ENCODE peak calls at places on chromosomes 6 and 20, in four cellular contexts. One of them, this sample, is unnamed. For H3K4me1, the result is how much of the 10 kb centered on the place peaks cover.

GRCh38 chr20:47230811-47231256 is 125.7 kb downstream of the ZMYND8 start:
- DNase-seq in H1: no peak
- DNase-seq in SK-N-SH: no peak
- DNase-seq in endothelial cell of umbilical vein: no peak
- DNase-seq in this sample: no peak

GRCh38 chr6:167047554-167047953 is 48.4 kb downstream of the CEP43 start:
- DNase-seq in H1: no peak
- DNase-seq in endothelial cell of umbilical vein: no peak
- DNase-seq in SK-N-SH: no peak
- DNase-seq in this sample: peak

GRCh38 chr6:15870354-15871043 is 207.7 kb upstream of the DTNBP1 start:
- DNase-seq in SK-N-SH: peak
- DNase-seq in H1: no peak
- DNase-seq in endothelial cell of umbilical vein: peak
- DNase-seq in this sample: no peak

GRCh38 chr20:2631228-2631627 is 21.2 kb upstream of the NOP56 start:
- DNase-seq in endothelial cell of umbilical vein: no peak
- DNase-seq in H1: no peak
- DNase-seq in SK-N-SH: no peak
- DNase-seq in this sample: no peak

GRCh38 chr6:13383280-13384163 is 55.2 kb upstream of the TBC1D7 start:
- DNase-seq in H1: no peak
- DNase-seq in endothelial cell of umbilical vein: no peak
- DNase-seq in SK-N-SH: no peak
- DNase-seq in this sample: no peak

GRCh38 chr6:98041072-98041471 is 758.1 kb upstream of the MMS22L start:
- DNase-seq in H1: no peak
- DNase-seq in SK-N-SH: no peak
- DNase-seq in endothelial cell of umbilical vein: no peak
- DNase-seq in this sample: no peak

GRCh38 chr6:111993342-111993741 is 60.6 kb upstream of the CCN6 start:
- DNase-seq in SK-N-SH: no peak
- DNase-seq in endothelial cell of umbilical vein: no peak
- DNase-seq in H1: no peak
- DNase-seq in this sample: no peak

GRCh38 chr6:113829702-113830058 is 27.5 kb upstream of the MARCKS start:
- DNase-seq in H1: no peak
- DNase-seq in endothelial cell of umbilical vein: no peak
- DNase-seq in SK-N-SH: no peak
- DNase-seq in this sample: peak

GRCh38 chr20:49957487-49957938 is 21.3 kb downstream of the RNF114 start:
- DNase-seq in endothelial cell of umbilical vein: no peak
- DNase-seq in H1: no peak
- DNase-seq in SK-N-SH: no peak
- DNase-seq in this sample: no peak

GRCh38 chr20:50862546-50862945 is 67.7 kb downstream of the BCAS4 start:
- DNase-seq in endothelial cell of umbilical vein: no peak
- DNase-seq in SK-N-SH: no peak
- DNase-seq in H1: no peak
- DNase-seq in this sample: no peak

GRCh38 chr6:46983007-46983411 is 59.1 kb downstream of the ADGRF1 start:
- DNase-seq in SK-N-SH: no peak
- DNase-seq in endothelial cell of umbilical vein: peak
- DNase-seq in H1: no peak
- DNase-seq in this sample: no peak

GRCh38 chr6:43847741-43848630 is 78.0 kb downstream of the VEGFA start:
- DNase-seq in endothelial cell of umbilical vein: no peak
- DNase-seq in H1: no peak
- DNase-seq in SK-N-SH: no peak
- DNase-seq in this sample: no peak

GRCh38 chr20:51634257-51634656 is 91.7 kb upstream of the NFATC2 start:
- DNase-seq in endothelial cell of umbilical vein: no peak
- DNase-seq in H1: no peak
- DNase-seq in SK-N-SH: no peak
- DNase-seq in this sample: no peak

GRCh38 chr6:31692353-31692752 is 10.8 kb downstream of the ABHD16A start:
- DNase-seq in H1: no peak
- DNase-seq in endothelial cell of umbilical vein: no peak
- DNase-seq in SK-N-SH: no peak
- DNase-seq in this sample: no peak

GRCh38 chr6:25623874-25624273 is 28.1 kb upstream of the SCGN start:
- DNase-seq in H1: no peak
- DNase-seq in endothelial cell of umbilical vein: no peak
- DNase-seq in SK-N-SH: peak
- DNase-seq in this sample: no peak

GRCh38 chr20:884983-885952 is 30.9 kb downstream of the ANGPT4 start:
- DNase-seq in endothelial cell of umbilical vein: peak
- DNase-seq in H1: peak
- DNase-seq in SK-N-SH: no peak
- DNase-seq in this sample: no peak

GRCh38 chr6:53109612-53110011 is 39.0 kb downstream of the GCM1 start:
- DNase-seq in endothelial cell of umbilical vein: no peak
- DNase-seq in SK-N-SH: no peak
- DNase-seq in H1: no peak
- DNase-seq in this sample: no peak

GRCh38 chr6:169646906-169647567 is 54.8 kb downstream of the WDR27 start:
- DNase-seq in endothelial cell of umbilical vein: no peak
- DNase-seq in SK-N-SH: no peak
- DNase-seq in H1: no peak
- DNase-seq in this sample: no peak

GRCh38 chr20:10667077-10667401 is 6.8 kb downstream of the JAG1 start:
- DNase-seq in H1: no peak
- DNase-seq in SK-N-SH: no peak
- DNase-seq in endothelial cell of umbilical vein: peak
- DNase-seq in this sample: no peak

GRCh38 chr6:116118608-116119007 is 7.3 kb downstream of the COL10A1 start:
- DNase-seq in SK-N-SH: no peak
- DNase-seq in endothelial cell of umbilical vein: no peak
- DNase-seq in H1: no peak
- DNase-seq in this sample: no peak

GRCh38 chr6:152463183-152463582 is 174.0 kb downstream of the SYNE1 start:
- DNase-seq in H1: no peak
- DNase-seq in SK-N-SH: no peak
- DNase-seq in endothelial cell of umbilical vein: no peak
- DNase-seq in this sample: no peak

GRCh38 chr6:105282801-105283585 is 103.2 kb upstream of the POPDC3 start:
- DNase-seq in SK-N-SH: peak
- DNase-seq in endothelial cell of umbilical vein: no peak
- DNase-seq in H1: no peak
- DNase-seq in this sample: no peak

GRCh38 chr6:143805832-143806281 is 37.3 kb upstream of the LTV1 start:
- DNase-seq in H1: no peak
- DNase-seq in endothelial cell of umbilical vein: no peak
- DNase-seq in SK-N-SH: no peak
- DNase-seq in this sample: no peak

GRCh38 chr6:50724381-50725124 is 11.2 kb downstream of the TFAP2D start:
- DNase-seq in SK-N-SH: peak
- DNase-seq in H1: no peak
- DNase-seq in endothelial cell of umbilical vein: no peak
- DNase-seq in this sample: no peak

GRCh38 chr6:112269165-112269564 is 14.8 kb upstream of the LAMA4 start:
- DNase-seq in endothelial cell of umbilical vein: peak
- DNase-seq in SK-N-SH: no peak
- DNase-seq in H1: no peak
- DNase-seq in this sample: no peak

GRCh38 chr6:37011656-37012378 is 6.4 kb downstream of the FGD2 start:
- DNase-seq in endothelial cell of umbilical vein: no peak
- DNase-seq in H1: no peak
- DNase-seq in SK-N-SH: no peak
- DNase-seq in this sample: no peak
- TF ChIP-seq POLR2AphosphoS5 in endothelial cell of umbilical vein: no peak
- TF ChIP-seq POLR2AphosphoS5 in H1: no peak
- TF ChIP-seq POLR2AphosphoS5 in SK-N-SH: no peak
- TF ChIP-seq POLR2AphosphoS5 in this sample: no peak

GRCh38 chr6:33425668-33426577 is 6.1 kb downstream of the SYNGAP1 start:
- DNase-seq in endothelial cell of umbilical vein: peak
- DNase-seq in H1: no peak
- DNase-seq in SK-N-SH: peak
- DNase-seq in this sample: peak
- H3K4me1 ChIP-seq in endothelial cell of umbilical vein: under half
- H3K4me1 ChIP-seq in H1: under half
- H3K4me1 ChIP-seq in SK-N-SH: under half
- H3K4me1 ChIP-seq in this sample: under half

GRCh38 chr6:34656378-34657036 is 40.1 kb downstream of the ILRUN start:
- DNase-seq in H1: no peak
- DNase-seq in SK-N-SH: peak
- DNase-seq in endothelial cell of umbilical vein: peak
- DNase-seq in this sample: peak

GRCh38 chr6:34650823-34651222 is 45.7 kb downstream of the ILRUN start:
- DNase-seq in endothelial cell of umbilical vein: no peak
- DNase-seq in H1: no peak
- DNase-seq in SK-N-SH: no peak
- DNase-seq in this sample: no peak

GRCh38 chr6:34648808-34649207 is 47.8 kb downstream of the ILRUN start:
- DNase-seq in H1: no peak
- DNase-seq in endothelial cell of umbilical vein: no peak
- DNase-seq in SK-N-SH: no peak
- DNase-seq in this sample: no peak

GRCh38 chr6:34654061-34654460 is 42.5 kb downstream of the ILRUN start:
- DNase-seq in endothelial cell of umbilical vein: no peak
- DNase-seq in SK-N-SH: no peak
- DNase-seq in H1: no peak
- DNase-seq in this sample: no peak

DNA sequence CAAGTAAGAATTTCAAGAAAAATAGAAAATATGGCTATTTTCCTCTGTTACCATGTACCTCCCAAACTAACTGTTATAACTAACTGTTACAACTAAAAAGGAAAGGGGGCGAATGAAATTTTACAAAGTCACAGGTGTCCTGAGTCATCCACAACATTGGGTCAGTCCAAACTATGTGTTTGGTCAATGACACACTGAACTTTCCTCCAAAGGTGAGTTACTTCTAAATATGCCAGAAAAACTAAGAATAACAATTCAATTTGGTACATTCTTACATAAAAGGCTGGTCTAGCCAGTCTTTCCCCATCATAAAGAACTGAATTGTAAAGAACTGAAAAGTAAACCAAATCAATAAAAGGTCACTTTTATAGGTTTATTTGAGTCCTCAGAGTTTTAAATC is 44.3 kb downstream of the ILRUN start:
- DNase-seq in H1: no peak
- DNase-seq in SK-N-SH: no peak
- DNase-seq in endothelial cell of umbilical vein: no peak
- DNase-seq in this sample: no peak
- TF ChIP-seq POLR2AphosphoS5 in H1: no peak
- TF ChIP-seq POLR2AphosphoS5 in SK-N-SH: no peak
- TF ChIP-seq POLR2AphosphoS5 in endothelial cell of umbilical vein: no peak
- TF ChIP-seq POLR2AphosphoS5 in this sample: no peak

GRCh38 chr6:136508701-136509387 is 41.4 kb downstream of the MAP7 start:
- DNase-seq in SK-N-SH: no peak
- DNase-seq in H1: no peak
- DNase-seq in endothelial cell of umbilical vein: no peak
- DNase-seq in this sample: no peak
- H3K4me1 ChIP-seq in SK-N-SH: under half
- H3K4me1 ChIP-seq in H1: under half
- H3K4me1 ChIP-seq in endothelial cell of umbilical vein: under half
- H3K4me1 ChIP-seq in this sample: under half

GRCh38 chr20:63490416-63490815 is 8.5 kb downstream of the EEF1A2 start:
- DNase-seq in H1: no peak
- DNase-seq in endothelial cell of umbilical vein: no peak
- DNase-seq in SK-N-SH: peak
- DNase-seq in this sample: no peak

GRCh38 chr20:63487116-63487764 is 11.6 kb downstream of the EEF1A2 start:
- DNase-seq in SK-N-SH: no peak
- DNase-seq in endothelial cell of umbilical vein: no peak
- DNase-seq in H1: no peak
- DNase-seq in this sample: no peak

GRCh38 chr20:63487781-63488241 is 11.1 kb downstream of the EEF1A2 start:
- DNase-seq in SK-N-SH: no peak
- DNase-seq in endothelial cell of umbilical vein: no peak
- DNase-seq in H1: no peak
- DNase-seq in this sample: no peak

GRCh38 chr20:63486300-63486855 is 12.5 kb downstream of the EEF1A2 start:
- DNase-seq in endothelial cell of umbilical vein: no peak
- DNase-seq in SK-N-SH: no peak
- DNase-seq in H1: no peak
- DNase-seq in this sample: no peak

DNA sequence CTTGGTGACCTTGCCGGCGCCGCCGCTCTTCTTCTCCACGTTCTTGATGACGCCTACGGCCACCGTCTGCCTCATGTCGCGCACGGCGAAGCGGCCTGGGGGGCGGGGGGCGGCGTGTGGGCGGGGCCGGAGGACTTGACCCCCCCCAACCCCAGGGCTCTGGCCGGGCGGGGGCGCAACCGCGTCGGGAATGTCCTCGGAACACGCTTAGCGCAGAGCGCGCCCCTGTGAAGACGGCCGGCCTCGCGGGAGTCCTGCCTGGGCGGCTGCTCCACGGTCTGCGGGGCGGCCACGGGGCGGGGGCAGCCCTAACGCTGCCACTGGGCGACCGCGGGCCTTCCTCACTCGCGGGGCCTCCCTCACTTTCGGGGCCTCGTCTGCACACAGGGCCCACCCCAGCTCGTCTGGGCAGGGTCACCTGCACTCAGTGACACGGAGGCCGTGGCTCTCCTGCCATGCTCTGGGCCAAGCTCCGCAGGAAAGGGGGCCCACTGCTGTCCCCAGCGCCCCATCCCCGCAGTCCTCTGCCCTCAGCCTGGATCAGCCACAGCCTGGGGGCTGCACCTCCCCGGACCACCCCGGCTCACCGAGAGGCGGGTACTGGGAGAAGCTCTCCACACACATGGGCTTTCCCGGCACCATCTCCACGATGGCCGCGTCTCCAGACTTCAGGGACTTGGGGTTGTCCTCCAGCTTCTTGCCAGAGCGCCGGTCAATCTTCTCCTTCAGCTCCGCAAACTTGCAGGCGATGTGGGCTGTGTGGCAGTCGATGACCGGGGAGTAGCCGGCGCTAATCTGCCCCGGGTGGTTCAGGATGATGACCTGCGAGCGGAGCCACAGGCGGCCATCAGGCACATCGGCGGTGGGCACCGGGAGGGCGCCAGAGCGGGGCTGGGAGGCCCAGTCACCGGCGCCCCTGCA is 10.3 kb downstream of the EEF1A2 start:
- DNase-seq in SK-N-SH: no peak
- DNase-seq in H1: no peak
- DNase-seq in endothelial cell of umbilical vein: no peak
- DNase-seq in this sample: no peak
- TF ChIP-seq POLR2AphosphoS5 in SK-N-SH: no peak
- TF ChIP-seq POLR2AphosphoS5 in H1: no peak
- TF ChIP-seq POLR2AphosphoS5 in endothelial cell of umbilical vein: no peak
- TF ChIP-seq POLR2AphosphoS5 in this sample: no peak

GRCh38 chr20:59002874-59003399 is 4.1 kb downstream of the CTSZ start:
- DNase-seq in endothelial cell of umbilical vein: no peak
- DNase-seq in SK-N-SH: no peak
- DNase-seq in H1: no peak
- DNase-seq in this sample: no peak
- H3K4me1 ChIP-seq in endothelial cell of umbilical vein: under half
- H3K4me1 ChIP-seq in SK-N-SH: under half
- H3K4me1 ChIP-seq in H1: under half
- H3K4me1 ChIP-seq in this sample: under half

GRCh38 chr20:41394931-41395668 is 28.5 kb upstream of the EMILIN3 start:
- DNase-seq in SK-N-SH: no peak
- DNase-seq in H1: no peak
- DNase-seq in endothelial cell of umbilical vein: no peak
- DNase-seq in this sample: no peak
- TF ChIP-seq POLR2AphosphoS5 in SK-N-SH: no peak
- TF ChIP-seq POLR2AphosphoS5 in H1: no peak
- TF ChIP-seq POLR2AphosphoS5 in endothelial cell of umbilical vein: no peak
- TF ChIP-seq POLR2AphosphoS5 in this sample: no peak